ENCODE peak calls at places on chromosomes 5 and 9, in nine cellular contexts. R is AG10803; G is RPMI7951; X is ACHN; F is GM23338; D is activated CD4-positive, alpha-beta memory T cell treated with anti-CD3 and anti-CD28 coated beads, Interleukin-2, amount 10 ng/mL, durations not matched to agents 7 days and 5 days; U is stimulated activated CD4-positive, alpha-beta T cell treated with anti-CD3 and anti-CD28 coated beads, Interleukin-2, amount 100 ng/mL, for 24 hours; N is NCI-H2107; P is left colon. V is an unnamed sample.

GRCh38 chr5:77449981-77450380 is 42.1 kb downstream of the WDR41 start:
- DNase-seq in F (no peak), N (no peak), X (no peak), U (no peak), R (peak), G (no peak), P (no peak), D (no peak), V (no peak)

GRCh38 chr9:82105729-82106128 is 117.2 kb downstream of the SPATA31D1 start:
- DNase-seq in U (no peak), F (peak), G (no peak), N (no peak), D (no peak), R (no peak), P (no peak), X (no peak), V (peak)

GRCh38 chr5:15008476-15008875 is 136.9 kb upstream of the ANKH start:
- DNase-seq in G (peak), N (no peak), F (peak), X (peak), R (peak), U (no peak), P (peak), D (no peak), V (peak)

GRCh38 chr9:112112519-112112918 is 62.6 kb downstream of the SUSD1 start:
- DNase-seq in X (peak), R (peak), D (no peak), N (no peak), P (no peak), U (no peak), F (no peak), G (peak), V (peak)

GRCh38 chr9:130794923-130795495 is 40.0 kb upstream of the ABL1 start:
- DNase-seq in P (no peak), R (peak), G (no peak), U (no peak), F (peak), D (no peak), N (no peak), X (no peak), V (peak)

GRCh38 chr9:126704157-126704941 is 90.6 kb downstream of the LMX1B start:
- DNase-seq in F (no peak), N (no peak), R (peak), G (peak), U (peak), D (no peak), X (peak), P (peak), V (peak)

GRCh38 chr9:91403665-91404543 is 19.7 kb downstream of the NFIL3 start:
- DNase-seq in R (no peak), F (no peak), G (no peak), X (no peak), P (no peak), U (no peak), D (no peak), N (no peak), V (no peak)

GRCh38 chr5:68225911-68226563 is 10.5 kb downstream of the PIK3R1 start:
- DNase-seq in G (no peak), N (no peak), P (peak), U (no peak), F (no peak), X (no peak), R (no peak), D (no peak), V (no peak)

GRCh38 chr9:20015427-20015931 is 226.6 kb upstream of the SLC24A2 start:
- DNase-seq in F (no peak), R (no peak), D (no peak), G (no peak), N (no peak), X (no peak), P (no peak), U (no peak), V (peak)

GRCh38 chr5:160703547-160704189 is 148.3 kb downstream of the ATP10B start:
- DNase-seq in D (no peak), X (no peak), G (no peak), P (no peak), U (no peak), R (no peak), N (no peak), F (no peak), V (no peak)

GRCh38 chr9:17018001-17018491 is 116.8 kb upstream of the CNTLN start:
- DNase-seq in D (no peak), X (no peak), P (no peak), N (no peak), R (peak), G (peak), U (no peak), F (no peak), V (no peak)

GRCh38 chr5:149356391-149356790 is 1.5 kb upstream of the PCYOX1L start:
- DNase-seq in N (no peak), R (no peak), D (peak), P (no peak), X (no peak), G (no peak), F (no peak), U (no peak), V (no peak)

GRCh38 chr9:3482578-3482977 is 43.2 kb downstream of the RFX3 start:
- DNase-seq in P (no peak), U (no peak), F (no peak), N (no peak), G (no peak), X (no peak), R (no peak), D (no peak), V (no peak)

GRCh38 chr5:58629190-58630159 is 46.6 kb downstream of the RAB3C start:
- DNase-seq in D (no peak), U (no peak), G (no peak), P (peak), N (no peak), R (no peak), X (no peak), F (peak), V (peak)

GRCh38 chr5:180170111-180170809 is 38.8 kb downstream of the RASGEF1C start:
- DNase-seq in G (peak), N (no peak), D (no peak), F (peak), U (no peak), X (no peak), P (no peak), R (no peak), V (no peak)

GRCh38 chr5:137618476-137618875 is 117.4 kb downstream of the KLHL3 start:
- DNase-seq in G (no peak), R (no peak), N (no peak), D (no peak), X (no peak), F (no peak), U (no peak), P (no peak), V (no peak)

GRCh38 chr5:141477815-141478214 is 2.0 kb downstream of the PCDHGC3 start:
- DNase-seq in U (no peak), N (no peak), X (no peak), F (no peak), G (peak), P (no peak), R (no peak), D (no peak), V (no peak)

GRCh38 chr5:74497706-74498105 is 142.8 kb downstream of the ENC1 start:
- DNase-seq in U (no peak), P (no peak), X (no peak), D (no peak), R (no peak), G (no peak), N (no peak), F (no peak), V (peak)

GRCh38 chr9:24817756-24818155 is 272.1 kb upstream of the IZUMO3 start:
- DNase-seq in R (no peak), F (no peak), X (no peak), N (no peak), U (no peak), G (no peak), P (no peak), D (no peak), V (no peak)

GRCh38 chr5:157280927-157281326 is 15.0 kb downstream of the CYFIP2 start:
- DNase-seq in R (peak), U (no peak), G (peak), X (no peak), F (no peak), D (no peak), P (no peak), N (no peak), V (no peak)

GRCh38 chr9:114250235-114250568 is 72.7 kb upstream of the ORM1 start:
- DNase-seq in N (no peak), P (peak), R (peak), G (peak), U (no peak), X (no peak), D (no peak), F (no peak), V (no peak)

GRCh38 chr9:35593581-35593980 is 11.5 kb upstream of the TESK1 start:
- DNase-seq in U (no peak), N (no peak), D (no peak), F (no peak), G (no peak), X (no peak), P (no peak), R (no peak), V (no peak)

GRCh38 chr5:10874561-10874960 is 113.5 kb upstream of the DAP start:
- DNase-seq in U (no peak), P (no peak), X (no peak), D (no peak), F (no peak), R (no peak), N (no peak), G (no peak), V (no peak)

GRCh38 chr9:133996531-133997520 is 4.7 kb upstream of the VAV2 start:
- DNase-seq in U (no peak), R (peak), N (no peak), X (no peak), D (no peak), F (no peak), G (no peak), P (no peak), V (no peak)

GRCh38 chr5:170861295-170861854 is 443 bp upstream of the RANBP17 start:
- DNase-seq in P (no peak), G (no peak), R (no peak), U (no peak), D (no peak), X (no peak), F (no peak), N (no peak), V (no peak)

GRCh38 chr5:34550255-34550654 is 105.9 kb upstream of the RAI14 start:
- DNase-seq in U (no peak), G (no peak), D (no peak), N (no peak), P (no peak), F (no peak), R (peak), X (no peak), V (no peak)

GRCh38 chr5:60597570-60597969 is 102.4 kb downstream of the DEPDC1B start:
- DNase-seq in X (no peak), R (no peak), F (no peak), N (no peak), U (no peak), P (no peak), D (no peak), G (no peak), V (peak)

GRCh38 chr5:18797241-18797640 is 1163.0 kb downstream of the TAF11L14 start:
- DNase-seq in G (no peak), X (no peak), P (no peak), F (peak), R (no peak), N (no peak), D (no peak), U (no peak), V (no peak)

GRCh38 chr9:99264070-99264469 is 42.0 kb downstream of the SEC61B start:
- DNase-seq in R (no peak), P (no peak), X (no peak), N (no peak), U (peak), D (no peak), G (peak), F (peak), V (peak)

GRCh38 chr5:73373814-73374510 is 74.6 kb downstream of the FOXD1 start:
- DNase-seq in G (peak), R (peak), X (no peak), N (no peak), F (no peak), U (no peak), P (no peak), D (no peak), V (no peak)

GRCh38 chr9:115614931-115615401 is 497.0 kb upstream of the TNC start:
- DNase-seq in U (no peak), P (no peak), F (no peak), N (no peak), X (no peak), D (no peak), R (no peak), G (peak), V (no peak)

GRCh38 chr9:136644593-136645342 is 17.9 kb upstream of the EGFL7 start:
- DNase-seq in F (peak), U (peak), R (no peak), G (peak), X (peak), N (no peak), P (peak), D (peak), V (peak)

GRCh38 chr5:31182146-31182545 is 11.3 kb upstream of the CDH6 start:
- DNase-seq in G (no peak), F (no peak), X (no peak), N (no peak), U (no peak), D (no peak), R (no peak), P (no peak), V (no peak)

V was measured in dermis blood vessel endothelial cell.